ENCODE peak calls at places on chromosomes 2 and 18, in four cellular contexts. C is IMR-90, T is H9, N is H1. O is an unnamed sample.

GRCh38 chr2:110748489-110748867 is 16.1 kb downstream of the ACOXL start:
- DNase-seq in T (no peak), C (peak), N (no peak), O (no peak)

GRCh38 chr2:121648611-121649401 is 456 bp downstream of the CLASP1 start:
- DNase-seq in T (peak), N (peak), C (peak), O (peak)

GRCh38 chr2:65292461-65293127 is 65.0 kb downstream of the ACTR2 start:
- DNase-seq in T (no peak), N (no peak), C (no peak), O (no peak)

GRCh38 chr2:46267616-46268015 is 29.6 kb upstream of the EPAS1 start:
- DNase-seq in N (no peak), C (peak), T (no peak), O (no peak)

GRCh38 chr18:40624959-40625358 is 1330.1 kb upstream of the PIK3C3 start:
- DNase-seq in N (no peak), T (no peak), C (no peak), O (no peak)

GRCh38 chr2:7418343-7418742 is 501.1 kb downstream of the RNF144A start:
- DNase-seq in T (no peak), C (no peak), N (no peak), O (no peak)

GRCh38 chr2:168166902-168167510 is 80.4 kb downstream of the STK39 start:
- DNase-seq in T (no peak), C (peak), N (no peak), O (no peak)

GRCh38 chr2:126852361-126852760 is 46.3 kb upstream of the TEX51 start:
- DNase-seq in T (no peak), C (no peak), N (no peak), O (no peak)

GRCh38 chr2:174343638-174344455 is 9.1 kb downstream of the SP9 start:
- DNase-seq in T (no peak), C (no peak), N (peak), O (peak)

GRCh38 chr2:201182650-201183372 is at the start of gene CASP10:
- DNase-seq in N (no peak), C (peak), T (peak), O (peak)

GRCh38 chr2:69735696-69736095 is 6.2 kb upstream of the ANXA4 start:
- DNase-seq in T (no peak), N (no peak), C (no peak), O (no peak)

GRCh38 chr18:67694787-67695186 is 178.3 kb upstream of the DSEL start:
- DNase-seq in N (no peak), C (peak), T (no peak), O (no peak)

GRCh38 chr18:12406376-12407111 is 1.2 kb upstream of the PRELID3A start:
- DNase-seq in T (no peak), C (no peak), N (no peak), O (no peak)

GRCh38 chr2:164780611-164781167 is 60.9 kb downstream of the COBLL1 start:
- DNase-seq in T (no peak), C (no peak), N (no peak), O (peak)

GRCh38 chr18:477565-477964 is 22.9 kb downstream of the COLEC12 start:
- DNase-seq in T (peak), N (no peak), C (no peak), O (peak)

GRCh38 chr2:219689676-219690628 is 62.5 kb downstream of the SLC4A3 start:
- DNase-seq in C (peak), T (peak), N (peak), O (peak)

GRCh38 chr2:172296267-172297046 is 130.9 kb upstream of the ITGA6 start:
- DNase-seq in T (no peak), N (no peak), C (no peak), O (no peak)

GRCh38 chr18:34809697-34810096 is 99.6 kb downstream of the DTNA start:
- DNase-seq in C (peak), T (peak), N (peak), O (peak)

GRCh38 chr18:68489018-68489792 is 225.7 kb downstream of the TMX3 start:
- DNase-seq in C (no peak), N (no peak), T (peak), O (peak)

GRCh38 chr18:48735070-48735676 is 196.3 kb downstream of the CTIF start:
- DNase-seq in T (peak), C (peak), N (no peak), O (peak)

GRCh38 chr2:55885129-55885943 is 38.2 kb downstream of the EFEMP1 start:
- DNase-seq in T (no peak), C (peak), N (no peak), O (peak)

GRCh38 chr2:120802161-120802560 is 66.5 kb downstream of the GLI2 start:
- DNase-seq in T (no peak), C (peak), N (no peak), O (no peak)

GRCh38 chr2:235544687-235544965 is 50.8 kb downstream of the AGAP1 start:
- DNase-seq in C (no peak), T (no peak), N (no peak), O (no peak)

GRCh38 chr18:47928466-47928865 is 2.0 kb downstream of the SMAD2 start:
- DNase-seq in T (no peak), C (peak), N (no peak), O (no peak)

GRCh38 chr18:58221060-58221725 is 177.2 kb downstream of the NEDD4L start:
- DNase-seq in C (peak), N (peak), T (peak), O (peak)

GRCh38 chr2:152715854-152716428 is 1.3 kb downstream of the PRPF40A start:
- DNase-seq in T (peak), N (no peak), C (peak), O (peak)

GRCh38 chr2:229098810-229099209 is 172.3 kb downstream of the PID1 start:
- DNase-seq in C (no peak), N (no peak), T (no peak), O (no peak)

GRCh38 chr2:76193098-76193497 is 482.4 kb upstream of the GCFC2 start:
- DNase-seq in N (no peak), T (no peak), C (no peak), O (no peak)

GRCh38 chr18:49666045-49666444 is 104.2 kb downstream of the LIPG start:
- DNase-seq in N (no peak), T (no peak), C (peak), O (no peak)

GRCh38 chr2:153871231-153872221 is at the start of gene GALNT13:
- DNase-seq in T (peak), N (peak), C (no peak), O (peak)

DNA sequence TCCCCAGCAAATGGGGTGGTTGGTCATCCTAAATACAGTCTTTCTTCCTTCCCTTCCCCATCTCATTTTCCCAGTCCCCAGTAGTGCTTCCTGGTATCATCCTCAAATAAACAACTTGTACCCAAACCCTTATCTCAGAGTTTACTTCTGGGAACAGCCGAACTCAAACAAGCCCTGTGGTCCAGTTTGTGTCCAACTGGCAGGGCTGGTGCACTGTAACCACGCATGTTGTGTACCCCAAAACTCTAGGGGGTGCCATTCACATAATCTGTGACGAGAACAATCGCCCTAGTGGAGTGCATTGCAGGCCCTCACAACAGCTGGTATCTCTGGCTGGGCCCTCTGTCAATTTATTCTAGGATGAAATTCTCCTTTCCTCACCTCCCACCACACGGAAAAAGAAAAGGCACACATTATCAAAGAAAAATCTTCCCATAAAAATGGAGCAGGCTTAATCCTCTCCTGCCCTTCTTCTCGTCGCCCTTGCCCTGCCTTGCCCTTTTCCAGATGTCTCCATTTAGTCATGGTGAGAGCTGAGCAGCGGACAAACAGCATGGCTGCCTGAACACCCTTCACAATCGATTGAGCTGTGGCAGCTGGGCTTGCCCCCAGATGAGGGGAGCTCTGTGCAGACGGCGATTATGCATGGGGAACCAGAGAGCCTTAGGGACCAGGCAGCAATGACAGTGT is 366.1 kb downstream of the TNS1 start:
- DNase-seq in T (no peak), N (no peak), C (no peak), O (no peak)
- H3K4ac ChIP-seq in T (no peak), N (no peak), C (no peak), O (no peak)

DNA sequence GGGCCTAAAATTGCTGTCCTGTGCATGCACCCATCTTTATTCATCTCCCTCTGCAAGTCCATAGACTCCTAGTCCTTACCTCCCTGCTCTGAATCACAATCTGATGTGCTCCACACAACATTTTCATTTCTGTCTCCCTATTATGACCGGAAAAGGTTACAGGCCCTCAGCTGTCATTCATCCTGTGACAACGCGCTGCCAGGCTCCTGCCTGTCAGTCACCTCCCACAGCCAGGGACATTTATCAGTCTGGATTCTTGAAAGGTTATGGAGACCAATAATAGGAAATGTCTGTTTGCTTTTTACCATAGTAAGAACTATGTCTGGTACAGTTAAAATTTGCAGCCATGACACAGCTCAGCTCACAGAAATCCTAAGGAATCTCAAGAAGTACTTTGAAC is 197.1 kb downstream of the RDH14 start:
- DNase-seq in T (no peak), C (no peak), N (no peak), O (no peak)
- H3K56ac ChIP-seq in T (no peak), C (peak), N (no peak), O (no peak)

GRCh38 chr2:177244244-177244771 is 20.2 kb downstream of the NFE2L2 start:
- DNase-seq in C (no peak), T (no peak), N (no peak), O (no peak)
- H3K4ac ChIP-seq in C (peak), T (no peak), N (no peak), O (no peak)

GRCh38 chr2:86072271-86072858 is 33.3 kb downstream of the POLR1A start:
- DNase-seq in T (no peak), N (no peak), C (no peak), O (no peak)
- H3K56ac ChIP-seq in T (no peak), N (no peak), C (no peak), O (no peak)

DNA sequence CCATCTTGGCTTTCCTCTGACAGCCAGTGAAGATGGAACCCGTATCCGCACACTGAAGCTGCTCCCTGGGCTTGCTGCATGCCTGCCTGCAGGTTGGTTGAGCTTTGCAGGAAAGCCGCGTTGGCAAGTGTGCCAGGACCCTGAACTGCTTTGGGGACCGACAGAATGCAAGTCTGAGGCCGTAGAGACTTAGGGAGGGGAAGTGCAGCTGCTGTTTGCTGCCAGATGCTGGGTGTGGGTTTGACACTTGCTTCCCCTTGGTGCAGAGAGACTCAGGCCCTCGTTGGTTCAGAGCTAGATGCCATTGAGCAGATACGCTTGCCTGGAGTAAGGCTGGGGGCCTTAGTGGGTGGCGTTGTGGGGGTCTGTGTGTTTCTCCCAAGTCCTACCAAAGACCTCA is 13.1 kb upstream of the PHLPP1 start:
- DNase-seq in N (no peak), C (no peak), T (no peak), O (no peak)
- H3K4ac ChIP-seq in N (no peak), C (no peak), T (no peak), O (no peak)

GRCh38 chr2:10357193-10357592 is 54.5 kb downstream of the HPCAL1 start:
- DNase-seq in C (no peak), T (no peak), N (no peak), O (no peak)

GRCh38 chr2:10356459-10356851 is 53.8 kb downstream of the HPCAL1 start:
- DNase-seq in C (no peak), T (no peak), N (no peak), O (no peak)

GRCh38 chr2:10359246-10359645 is 56.5 kb downstream of the HPCAL1 start:
- DNase-seq in N (no peak), T (no peak), C (no peak), O (no peak)

GRCh38 chr2:10355471-10356458 is 53.1 kb downstream of the HPCAL1 start:
- DNase-seq in T (no peak), C (no peak), N (no peak), O (no peak)

DNA sequence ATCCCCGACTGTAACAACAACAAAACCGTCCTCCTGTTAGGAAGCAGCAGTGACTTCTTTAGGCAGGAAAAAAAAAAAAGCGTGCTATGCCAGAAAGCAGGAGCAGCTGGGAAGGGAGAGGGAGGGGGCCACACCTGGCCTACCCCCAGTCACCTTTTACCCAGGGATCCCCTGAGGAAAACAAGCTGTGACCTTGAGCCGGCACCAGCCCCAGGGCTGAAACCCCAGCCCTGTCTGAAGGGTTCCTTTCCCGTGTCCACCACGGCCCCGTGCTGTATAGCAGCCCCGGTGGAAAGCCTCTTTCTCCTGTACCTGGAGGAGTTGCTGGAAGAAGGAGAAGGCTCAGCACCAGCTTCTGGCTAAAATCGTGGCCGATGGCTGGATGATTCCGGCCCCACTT is 55.1 kb downstream of the HPCAL1 start:
- DNase-seq in C (no peak), T (no peak), N (no peak), O (no peak)
- H3K56ac ChIP-seq in C (no peak), T (no peak), N (no peak), O (no peak)

GRCh38 chr2:11789243-11789642 is 42.8 kb downstream of the LPIN1 start:
- DNase-seq in T (no peak), C (no peak), N (no peak), O (no peak)
- H3K4ac ChIP-seq in T (no peak), C (no peak), N (no peak), O (no peak)

GRCh38 chr2:203720011-203720410 is 13.6 kb downstream of the CD28 start:
- DNase-seq in N (no peak), T (no peak), C (no peak), O (peak)
- H3K56ac ChIP-seq in N (no peak), T (no peak), C (no peak), O (peak)

GRCh38 chr2:40346535-40347354 is 105.1 kb downstream of the SLC8A1 start:
- DNase-seq in T (no peak), N (no peak), C (peak), O (no peak)
- H3K4ac ChIP-seq in T (no peak), N (no peak), C (peak), O (no peak)